ENCODE peak calls at places on chromosomes 11 and 22, in nine cellular contexts. H, V, S, C, G, P, K, B and T are unnamed samples.
A peak's percentile ranks its signal among the peaks of the same experiment; 100 is the strongest.

GRCh38 chr22:42933783-42934144 is 76.7 kb upstream of the ARFGAP3 start:
- DNase-seq in H (peak; percentile 96), V (no peak), S (peak; percentile 93), C (peak; percentile 97), G (no peak), P (no peak), K (no peak), B (no peak), T (no peak)

GRCh38 chr11:1202154-1202775 is 20.6 kb upstream of the MUC5B start:
- DNase-seq in H (no peak), V (no peak), S (peak; percentile 14), C (no peak), G (peak; percentile 49), P (peak; percentile 52), K (no peak), B (no peak), T (peak; percentile 6)

GRCh38 chr11:70124321-70125061 is 46.4 kb downstream of the ANO1 start:
- DNase-seq in H (no peak), V (no peak), S (no peak), C (no peak), G (no peak), P (no peak), K (no peak), B (no peak), T (no peak)

GRCh38 chr11:71955898-71956456 is 27.1 kb downstream of the RNF121 start:
- DNase-seq in H (no peak), V (no peak), S (no peak), C (no peak), G (no peak), P (no peak), K (no peak), B (no peak), T (no peak)

GRCh38 chr11:27331984-27332383 is 31.0 kb downstream of the CCDC34 start:
- DNase-seq in H (peak; percentile 63), V (no peak), S (peak; percentile 56), C (peak; percentile 45), G (no peak), P (no peak), K (no peak), B (no peak), T (no peak)

GRCh38 chr11:103958475-103959215 is 77.8 kb upstream of the DDI1 start:
- DNase-seq in H (no peak), V (peak; percentile 37), S (no peak), C (no peak), G (no peak), P (no peak), K (peak; percentile 38), B (no peak), T (no peak)

GRCh38 chr11:103832762-103833161 is 203.7 kb upstream of the DDI1 start:
- DNase-seq in H (no peak), V (no peak), S (no peak), C (peak; percentile 13), G (no peak), P (no peak), K (no peak), B (no peak), T (no peak)

GRCh38 chr11:11391796-11392195 is 38.7 kb upstream of the CSNK2A3 start:
- DNase-seq in H (peak; percentile 82), V (no peak), S (peak; percentile 88), C (peak; percentile 77), G (no peak), P (no peak), K (no peak), B (no peak), T (no peak)

GRCh38 chr11:1836011-1836945 is 1.5 kb downstream of the SYT8 start:
- DNase-seq in H (no peak), V (no peak), S (no peak), C (no peak), G (peak; percentile 50), P (peak; percentile 58), K (no peak), B (no peak), T (no peak)

GRCh38 chr11:11988862-11989261 is 19.6 kb downstream of the DKK3 start:
- DNase-seq in H (no peak), V (no peak), S (no peak), C (no peak), G (no peak), P (no peak), K (no peak), B (peak; percentile 26), T (no peak)

GRCh38 chr11:7690648-7691047 is 15.6 kb downstream of the OVCH2 start:
- DNase-seq in H (no peak), V (no peak), S (peak; percentile 23), C (no peak), G (no peak), P (no peak), K (peak; percentile 51), B (no peak), T (no peak)

GRCh38 chr22:32562396-32562795 is 87.8 kb downstream of the FBXO7 start:
- DNase-seq in H (no peak), V (no peak), S (no peak), C (peak; percentile 25), G (no peak), P (no peak), K (no peak), B (no peak), T (no peak)

GRCh38 chr11:20256925-20257324 is 96.7 kb upstream of the DBX1 start:
- DNase-seq in H (no peak), V (no peak), S (no peak), C (no peak), G (no peak), P (no peak), K (no peak), B (no peak), T (no peak)

GRCh38 chr11:58222730-58223129 is 6.0 kb downstream of the OR10Q1 start:
- DNase-seq in H (no peak), V (no peak), S (no peak), C (no peak), G (no peak), P (no peak), K (no peak), B (no peak), T (no peak)

GRCh38 chr11:100681064-100681502 is 6.0 kb upstream of the ARHGAP42 start:
- DNase-seq in H (peak; percentile 8), V (peak; percentile 95), S (peak; percentile 22), C (peak; percentile 52), G (peak; percentile 79), P (peak; percentile 76), K (peak; percentile 96), B (peak; percentile 69), T (peak; percentile 82)

GRCh38 chr11:102138677-102139076 is 28.4 kb downstream of the YAP1 start:
- DNase-seq in H (peak; percentile 81), V (no peak), S (peak; percentile 84), C (peak; percentile 89), G (no peak), P (no peak), K (no peak), B (no peak), T (no peak)

DNA sequence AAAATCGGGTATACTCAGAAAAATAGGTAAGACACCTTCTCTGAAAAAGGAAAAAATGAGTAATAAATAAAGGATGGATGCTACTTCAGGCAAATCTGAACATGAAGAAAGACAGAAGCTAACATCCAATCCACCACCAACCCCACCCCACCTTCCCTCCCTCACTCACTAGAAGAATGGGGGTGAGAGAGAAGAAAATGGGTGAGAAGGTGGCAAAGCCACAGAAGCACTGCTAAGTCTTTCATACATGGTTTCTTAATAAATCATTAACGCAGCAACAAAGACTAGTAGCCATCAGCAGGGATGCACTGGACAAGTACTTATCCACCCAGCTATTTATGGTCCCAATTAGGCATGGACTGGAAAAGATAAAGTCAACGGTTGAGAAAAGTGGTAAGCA is 5.9 kb downstream of the FHIP1B start:
- DNase-seq in H (no peak), V (no peak), S (no peak), C (no peak), G (no peak), P (no peak), K (no peak), B (no peak), T (no peak)
- H3K4me3 ChIP-seq in H (no peak overlapping the region), V (no peak overlapping the region), S (no peak overlapping the region), C (no peak overlapping the region), G (no peak overlapping the region), P (no peak overlapping the region), K (no peak overlapping the region), B (no peak overlapping the region), T (no peak overlapping the region)

GRCh38 chr11:93784935-93785360 is 866 bp downstream of the MED17 start:
- DNase-seq in H (peak; percentile 4), V (no peak), S (peak; percentile 12), C (no peak), G (no peak), P (no peak), K (no peak), B (peak; percentile 48), T (no peak)
- H3K4me3 ChIP-seq in H (peak overlapping the region; percentile 93), V (peak overlapping the region; percentile 80), S (peak overlapping the region; percentile 99), C (peak overlapping the region; percentile 96), G (peak overlapping the region; percentile 95), P (peak overlapping the region; percentile 94), K (peak overlapping the region; percentile 100), B (peak overlapping the region; percentile 93), T (peak overlapping the region; percentile 95)

DNA sequence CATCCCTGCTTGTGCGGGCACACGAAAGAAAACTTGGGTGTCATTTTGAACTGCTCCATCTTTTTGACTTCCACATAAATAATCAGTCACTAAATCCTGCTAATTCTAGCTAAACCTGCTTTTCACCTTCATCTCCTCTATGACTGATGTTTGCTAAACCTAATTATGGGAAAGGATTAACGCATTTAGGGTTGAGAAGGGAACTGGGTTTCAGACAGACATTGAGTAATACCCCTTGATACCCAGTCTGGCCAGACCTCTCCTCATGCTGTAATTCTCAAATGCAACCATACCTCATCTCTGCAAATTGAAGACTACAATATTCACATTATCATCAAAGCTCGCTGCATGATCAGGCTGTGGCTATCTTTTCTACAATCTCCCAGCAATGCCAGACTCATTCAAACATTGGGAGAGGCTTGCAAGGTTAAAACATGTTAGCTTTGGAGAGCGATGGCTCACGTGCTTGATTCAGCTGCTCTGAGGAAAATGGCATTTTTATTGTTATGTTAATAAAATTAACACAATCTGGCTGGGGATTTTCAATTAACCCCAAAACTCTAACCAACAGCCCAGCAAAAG is 2.4 kb downstream of the HPS4 start:
- DNase-seq in H (no peak), V (no peak), S (no peak), C (no peak), G (no peak), P (no peak), K (no peak), B (no peak), T (no peak)
- H3K4me3 ChIP-seq in H (no peak overlapping the region), V (peak overlapping the region; percentile 97), S (no peak overlapping the region), C (no peak overlapping the region), G (no peak overlapping the region), P (peak overlapping the region; percentile 99), K (no peak overlapping the region), B (peak overlapping the region; percentile 33), T (no peak overlapping the region)

DNA sequence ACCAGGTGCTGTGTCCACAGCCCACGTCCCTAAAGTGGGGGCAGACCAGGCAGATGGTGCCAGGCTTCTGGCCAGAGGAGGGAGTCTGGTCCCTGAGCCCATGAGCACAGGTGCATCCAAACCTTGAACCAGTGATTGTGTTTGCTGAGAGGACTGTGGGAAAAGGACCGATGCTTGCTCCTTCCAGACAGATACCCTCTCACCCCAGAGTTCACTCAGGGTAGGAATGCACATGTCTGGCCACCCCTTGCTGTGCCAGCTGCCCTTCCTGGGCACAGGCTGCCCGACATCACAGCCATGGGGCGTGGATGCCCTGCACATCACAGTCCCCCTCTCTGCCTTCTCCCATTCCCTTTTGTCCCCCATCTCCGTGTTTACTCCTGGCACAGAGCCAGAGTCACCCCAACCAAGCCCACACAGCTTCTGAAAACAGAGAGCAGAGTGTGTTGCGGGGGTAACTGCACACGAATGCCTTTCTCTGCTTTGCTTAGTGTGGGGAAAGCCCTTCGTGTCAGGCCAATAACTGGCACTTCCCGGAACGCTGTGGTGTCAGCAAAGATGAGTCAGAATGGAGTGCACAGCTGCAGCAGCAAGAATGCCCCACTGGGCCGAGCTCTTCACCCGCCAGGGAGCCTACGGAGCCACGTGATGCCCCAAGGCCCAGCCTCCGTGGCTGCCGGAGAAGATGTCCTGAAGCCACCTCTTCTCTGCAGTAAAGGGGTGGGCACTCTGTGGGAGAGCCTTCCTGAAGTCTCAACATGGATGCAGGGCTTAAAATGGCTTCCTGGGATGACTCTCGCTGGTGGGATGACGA is 7.6 kb downstream of the CARS1 start:
- DNase-seq in H (peak; percentile 94), V (peak; percentile 82), S (peak; percentile 97), C (peak; percentile 96), G (peak; percentile 67), P (peak; percentile 95), K (peak; percentile 97), B (no peak), T (peak; percentile 80)
- H3K4me3 ChIP-seq in H (no peak overlapping the region), V (peak overlapping the region; percentile 50), S (no peak overlapping the region), C (peak overlapping the region; percentile 40), G (no peak overlapping the region), P (peak overlapping the region; percentile 1), K (peak overlapping the region; percentile 43), B (no peak overlapping the region), T (peak overlapping the region; percentile 36)